ENCODE peak calls at places on chromosome 1, in four cellular contexts. One of them, this sample, is unnamed.
A peak's percentile ranks its signal among the peaks of the same experiment; 100 is the strongest.

GRCh38 chr1:79744746-79745145 is 738.2 kb upstream of the ADGRL4 start:
- DNase-seq in IMR-90: no peak
- DNase-seq in neuronal stem cell: no peak
- DNase-seq in trophoblast cell: no peak
- DNase-seq in this sample: no peak

GRCh38 chr1:204611036-204611435 is 74.5 kb downstream of the LRRN2 start:
- DNase-seq in IMR-90: no peak
- DNase-seq in neuronal stem cell: no peak
- DNase-seq in trophoblast cell: no peak
- DNase-seq in this sample: no peak

GRCh38 chr1:214014730-214015129 is 27.0 kb downstream of the PROX1 start:
- DNase-seq in IMR-90: no peak
- DNase-seq in neuronal stem cell: no peak
- DNase-seq in trophoblast cell: no peak
- DNase-seq in this sample: no peak

GRCh38 chr1:83741348-83741747 is 257.6 kb downstream of the TTLL7 start:
- DNase-seq in IMR-90: no peak
- DNase-seq in neuronal stem cell: peak; percentile 78
- DNase-seq in trophoblast cell: no peak
- DNase-seq in this sample: no peak

GRCh38 chr1:207459008-207459407 is 4.9 kb downstream of the CR2 start:
- DNase-seq in IMR-90: no peak
- DNase-seq in neuronal stem cell: no peak
- DNase-seq in trophoblast cell: no peak
- DNase-seq in this sample: no peak

GRCh38 chr1:26450906-26451305 is 18.8 kb downstream of the DHDDS start:
- DNase-seq in IMR-90: no peak
- DNase-seq in neuronal stem cell: no peak
- DNase-seq in trophoblast cell: peak; percentile 88
- DNase-seq in this sample: no peak

GRCh38 chr1:176536588-176536987 is 73.6 kb downstream of the PAPPA2 start:
- DNase-seq in IMR-90: no peak
- DNase-seq in neuronal stem cell: no peak
- DNase-seq in trophoblast cell: no peak
- DNase-seq in this sample: no peak

GRCh38 chr1:20248954-20249612 is 41.6 kb upstream of the VWA5B1 start:
- DNase-seq in IMR-90: no peak
- DNase-seq in neuronal stem cell: no peak
- DNase-seq in trophoblast cell: no peak
- DNase-seq in this sample: no peak

GRCh38 chr1:7581754-7582264 is 189.3 kb upstream of the VAMP3 start:
- DNase-seq in IMR-90: no peak
- DNase-seq in neuronal stem cell: no peak
- DNase-seq in trophoblast cell: no peak
- DNase-seq in this sample: no peak

GRCh38 chr1:24929876-24930702 is at the start of gene RUNX3:
- DNase-seq in IMR-90: no peak
- DNase-seq in neuronal stem cell: peak; percentile 54
- DNase-seq in trophoblast cell: peak; percentile 32
- DNase-seq in this sample: peak; percentile 84

GRCh38 chr1:207998691-207999090 is 87.8 kb upstream of the CD34 start:
- DNase-seq in IMR-90: no peak
- DNase-seq in neuronal stem cell: no peak
- DNase-seq in trophoblast cell: no peak
- DNase-seq in this sample: peak; percentile 51

GRCh38 chr1:16972210-16972916 is 8.1 kb downstream of the MFAP2 start:
- DNase-seq in IMR-90: no peak
- DNase-seq in neuronal stem cell: no peak
- DNase-seq in trophoblast cell: no peak
- DNase-seq in this sample: no peak

GRCh38 chr1:155934933-155935590 is 849 bp upstream of the KHDC4 start:
- DNase-seq in IMR-90: no peak
- DNase-seq in neuronal stem cell: no peak
- DNase-seq in trophoblast cell: peak; percentile 49
- DNase-seq in this sample: no peak

GRCh38 chr1:147611021-147611426 is 59.3 kb downstream of the ACP6 start:
- DNase-seq in IMR-90: no peak
- DNase-seq in neuronal stem cell: no peak
- DNase-seq in trophoblast cell: no peak
- DNase-seq in this sample: no peak

GRCh38 chr1:178688244-178688643 is 36.8 kb upstream of the RALGPS2 start:
- DNase-seq in IMR-90: peak; percentile 26
- DNase-seq in neuronal stem cell: no peak
- DNase-seq in trophoblast cell: no peak
- DNase-seq in this sample: no peak

GRCh38 chr1:8152731-8153702 is 126.9 kb upstream of the ERRFI1 start:
- DNase-seq in IMR-90: no peak
- DNase-seq in neuronal stem cell: no peak
- DNase-seq in trophoblast cell: no peak
- DNase-seq in this sample: no peak

GRCh38 chr1:26861889-26862371 is 1.0 kb upstream of the SFN start:
- DNase-seq in IMR-90: no peak
- DNase-seq in neuronal stem cell: no peak
- DNase-seq in trophoblast cell: no peak
- DNase-seq in this sample: no peak

GRCh38 chr1:23790696-23791433 is at the start of gene LYPLA2:
- DNase-seq in IMR-90: peak; percentile 86
- DNase-seq in neuronal stem cell: no peak
- DNase-seq in trophoblast cell: peak; percentile 94
- DNase-seq in this sample: peak; percentile 94

GRCh38 chr1:225657462-225657989 is 4.6 kb upstream of the ENAH start:
- DNase-seq in IMR-90: peak; percentile 89
- DNase-seq in neuronal stem cell: no peak
- DNase-seq in trophoblast cell: peak; percentile 55
- DNase-seq in this sample: no peak

GRCh38 chr1:111467805-111468716 is 5.7 kb upstream of the C1orf162 start:
- DNase-seq in IMR-90: no peak
- DNase-seq in neuronal stem cell: no peak
- DNase-seq in trophoblast cell: no peak
- DNase-seq in this sample: no peak

GRCh38 chr1:164644774-164645634 is 86.0 kb downstream of the PBX1 start:
- DNase-seq in IMR-90: peak; percentile 70
- DNase-seq in neuronal stem cell: no peak
- DNase-seq in trophoblast cell: no peak
- DNase-seq in this sample: no peak

GRCh38 chr1:12034381-12034801 is 15.1 kb downstream of the MIIP start:
- DNase-seq in IMR-90: peak; percentile 44
- DNase-seq in neuronal stem cell: no peak
- DNase-seq in trophoblast cell: no peak
- DNase-seq in this sample: no peak

GRCh38 chr1:203217139-203217621 is 12.3 kb downstream of the CHIT1 start:
- DNase-seq in IMR-90: no peak
- DNase-seq in neuronal stem cell: no peak
- DNase-seq in trophoblast cell: peak; percentile 12
- DNase-seq in this sample: peak; percentile 66

GRCh38 chr1:53593758-53594380 is 134.7 kb downstream of the DMRTB1 start:
- DNase-seq in IMR-90: no peak
- DNase-seq in neuronal stem cell: peak; percentile 55
- DNase-seq in trophoblast cell: peak; percentile 33
- DNase-seq in this sample: peak; percentile 94

GRCh38 chr1:15432327-15432726 is 5.9 kb upstream of the CTRC start:
- DNase-seq in IMR-90: no peak
- DNase-seq in neuronal stem cell: no peak
- DNase-seq in trophoblast cell: no peak
- DNase-seq in this sample: no peak

GRCh38 chr1:36450919-36451305 is 661 bp upstream of the OSCP1 start:
- DNase-seq in IMR-90: no peak
- DNase-seq in neuronal stem cell: no peak
- DNase-seq in trophoblast cell: peak; percentile 66
- DNase-seq in this sample: no peak

GRCh38 chr1:228974296-228974695 is 239.0 kb downstream of the RHOU start:
- DNase-seq in IMR-90: no peak
- DNase-seq in neuronal stem cell: no peak
- DNase-seq in trophoblast cell: no peak
- DNase-seq in this sample: no peak

GRCh38 chr1:84939151-84939550 is 46.1 kb upstream of the LPAR3 start:
- DNase-seq in IMR-90: peak; percentile 37
- DNase-seq in neuronal stem cell: no peak
- DNase-seq in trophoblast cell: no peak
- DNase-seq in this sample: no peak

GRCh38 chr1:156499194-156499702 is 1.3 kb downstream of the MEF2D start:
- DNase-seq in IMR-90: no peak
- DNase-seq in neuronal stem cell: no peak
- DNase-seq in trophoblast cell: no peak
- DNase-seq in this sample: no peak

GRCh38 chr1:201614262-201615015 is 75.5 kb downstream of the NAV1 start:
- DNase-seq in IMR-90: peak; percentile 33
- DNase-seq in neuronal stem cell: peak; percentile 58
- DNase-seq in trophoblast cell: peak; percentile 26
- DNase-seq in this sample: peak; percentile 88

GRCh38 chr1:160742428-160743127 is 3.5 kb downstream of the SLAMF7 start:
- DNase-seq in IMR-90: no peak
- DNase-seq in neuronal stem cell: no peak
- DNase-seq in trophoblast cell: no peak
- DNase-seq in this sample: no peak
- H3K4ac ChIP-seq in IMR-90: no peak overlapping the region
- H3K4ac ChIP-seq in neuronal stem cell: no peak overlapping the region
- H3K4ac ChIP-seq in trophoblast cell: no peak overlapping the region
- H3K4ac ChIP-seq in this sample: no peak overlapping the region

GRCh38 chr1:10737268-10737624 is 59.2 kb downstream of the CASZ1 start:
- DNase-seq in IMR-90: no peak
- DNase-seq in neuronal stem cell: no peak
- DNase-seq in trophoblast cell: no peak
- DNase-seq in this sample: no peak
- H3K27ac ChIP-seq in IMR-90: no peak overlapping the region
- H3K27ac ChIP-seq in neuronal stem cell: no peak overlapping the region
- H3K27ac ChIP-seq in trophoblast cell: no peak overlapping the region
- H3K27ac ChIP-seq in this sample: no peak overlapping the region

GRCh38 chr1:21325731-21326387 is 35.6 kb upstream of the ECE1 start:
- DNase-seq in IMR-90: no peak
- DNase-seq in neuronal stem cell: no peak
- DNase-seq in trophoblast cell: no peak
- DNase-seq in this sample: no peak
- H4K91ac ChIP-seq in IMR-90: peak overlapping the region; percentile 89
- H4K91ac ChIP-seq in neuronal stem cell: no peak overlapping the region
- H4K91ac ChIP-seq in trophoblast cell: peak overlapping the region; percentile 81
- H4K91ac ChIP-seq in this sample: no peak overlapping the region

DNA sequence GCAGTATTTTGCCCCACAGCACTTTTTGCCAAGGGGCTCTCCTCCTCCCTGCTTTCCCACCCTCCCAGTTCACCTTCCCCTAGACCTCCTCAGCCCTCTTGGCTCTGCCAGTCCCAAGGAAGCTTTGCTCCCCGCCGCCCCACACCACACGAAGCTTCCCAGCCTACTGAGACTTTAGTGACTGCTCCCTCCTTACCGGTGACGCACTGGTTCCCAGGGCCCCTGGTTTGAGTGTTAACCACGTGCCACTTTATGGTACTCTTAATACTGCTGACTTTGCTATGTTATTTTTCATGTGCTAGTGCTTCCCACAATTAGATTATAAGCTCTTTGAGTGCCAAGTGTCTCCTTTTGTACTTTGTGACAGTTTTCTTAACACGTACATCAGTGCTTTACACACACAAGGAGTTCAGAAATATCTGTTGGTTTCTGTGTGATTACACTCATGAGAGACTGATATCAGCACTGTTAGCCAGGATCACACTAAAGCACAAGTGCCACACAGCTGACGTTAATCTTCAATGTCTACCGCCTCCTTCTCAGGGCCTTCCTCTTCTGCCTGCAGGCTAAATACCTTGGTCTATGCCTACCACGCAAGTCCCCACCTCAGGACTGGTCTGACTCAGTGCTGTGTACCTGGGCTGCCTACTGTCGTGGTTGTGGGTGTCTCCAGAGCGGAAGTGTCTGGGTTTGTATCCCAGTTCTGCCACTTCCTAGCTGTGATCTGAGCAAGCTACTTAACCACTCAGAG is 61.0 kb downstream of the DNTTIP2 start:
- DNase-seq in IMR-90: no peak
- DNase-seq in neuronal stem cell: no peak
- DNase-seq in trophoblast cell: peak; percentile 98
- DNase-seq in this sample: no peak
- H3K4ac ChIP-seq in IMR-90: peak overlapping the region; percentile 60
- H3K4ac ChIP-seq in neuronal stem cell: no peak overlapping the region
- H3K4ac ChIP-seq in trophoblast cell: no peak overlapping the region
- H3K4ac ChIP-seq in this sample: no peak overlapping the region

GRCh38 chr1:39569034-39569433 is 7.6 kb downstream of the PABPC4 start:
- DNase-seq in IMR-90: no peak
- DNase-seq in neuronal stem cell: no peak
- DNase-seq in trophoblast cell: no peak
- DNase-seq in this sample: no peak

GRCh38 chr1:39568208-39568607 is 8.4 kb downstream of the PABPC4 start:
- DNase-seq in IMR-90: no peak
- DNase-seq in neuronal stem cell: no peak
- DNase-seq in trophoblast cell: no peak
- DNase-seq in this sample: no peak

GRCh38 chr1:39571178-39571483 is 5.5 kb downstream of the PABPC4 start:
- DNase-seq in IMR-90: no peak
- DNase-seq in neuronal stem cell: no peak
- DNase-seq in trophoblast cell: no peak
- DNase-seq in this sample: no peak

GRCh38 chr1:39572379-39573096 is 4.1 kb downstream of the PABPC4 start:
- DNase-seq in IMR-90: no peak
- DNase-seq in neuronal stem cell: no peak
- DNase-seq in trophoblast cell: no peak
- DNase-seq in this sample: no peak

GRCh38 chr1:39570477-39571177 is 6.0 kb downstream of the PABPC4 start:
- DNase-seq in IMR-90: no peak
- DNase-seq in neuronal stem cell: no peak
- DNase-seq in trophoblast cell: no peak
- DNase-seq in this sample: no peak
- H3K27ac ChIP-seq in IMR-90: no peak overlapping the region
- H3K27ac ChIP-seq in neuronal stem cell: no peak overlapping the region
- H3K27ac ChIP-seq in trophoblast cell: no peak overlapping the region
- H3K27ac ChIP-seq in this sample: no peak overlapping the region

GRCh38 chr1:58813361-58813760 is 29.5 kb upstream of the JUN start:
- DNase-seq in IMR-90: peak; percentile 21
- DNase-seq in neuronal stem cell: no peak
- DNase-seq in trophoblast cell: peak; percentile 4
- DNase-seq in this sample: no peak
- H4K91ac ChIP-seq in IMR-90: peak overlapping the region; percentile 55
- H4K91ac ChIP-seq in neuronal stem cell: no peak overlapping the region
- H4K91ac ChIP-seq in trophoblast cell: no peak overlapping the region
- H4K91ac ChIP-seq in this sample: no peak overlapping the region

This sample was measured in H9.